ENCODE peak calls at places on chromosomes 3 and 15, in seven cellular contexts. L, O, U, V, E, G and W are unnamed samples. For H3K9me3, the result is how much of the 10 kb centered on the place peaks cover.

GRCh38 chr3:176526194-176526593 is 671.1 kb downstream of the TBL1XR1 start:
- DNase-seq in U (no peak), G (no peak), L (no peak), V (no peak), E (no peak), O (no peak), W (no peak)

GRCh38 chr15:67927501-67928156 is 87.8 kb upstream of the RNU6-1 start:
- DNase-seq in V (no peak), U (peak), E (peak), G (peak), O (peak), L (no peak), W (peak)

GRCh38 chr3:142912440-142913172 is 23.7 kb upstream of the PCOLCE2 start:
- DNase-seq in U (no peak), G (no peak), V (no peak), O (no peak), L (no peak), E (no peak), W (no peak)

GRCh38 chr3:72347819-72348319 is 500.4 kb downstream of the SHQ1 start:
- DNase-seq in G (no peak), L (peak), U (no peak), V (peak), O (peak), E (peak), W (peak)

GRCh38 chr3:70488816-70489215 is 176.4 kb upstream of the MDFIC2 start:
- DNase-seq in O (no peak), G (no peak), L (no peak), V (no peak), U (no peak), E (no peak), W (no peak)

GRCh38 chr3:158819282-158819681 is 17.4 kb downstream of the MFSD1 start:
- DNase-seq in L (no peak), E (no peak), U (no peak), V (no peak), O (no peak), G (no peak), W (no peak)

GRCh38 chr15:70268698-70269251 is 171.1 kb upstream of the TLE3 start:
- DNase-seq in L (no peak), G (no peak), O (no peak), E (no peak), U (no peak), V (no peak), W (peak)

GRCh38 chr3:146747928-146748327 is 142.8 kb upstream of the PLSCR5 start:
- DNase-seq in O (no peak), V (peak), U (peak), L (no peak), E (no peak), G (no peak), W (no peak)

GRCh38 chr3:127475975-127476374 is 114.6 kb downstream of the TPRA1 start:
- DNase-seq in L (no peak), O (no peak), E (no peak), U (no peak), V (no peak), G (no peak), W (no peak)

GRCh38 chr3:9781978-9782575 is 10.2 kb downstream of the TADA3 start:
- DNase-seq in E (no peak), L (no peak), U (no peak), G (no peak), O (no peak), V (no peak), W (no peak)

GRCh38 chr3:45546636-45547201 is 47.8 kb upstream of the LIMD1 start:
- DNase-seq in G (no peak), V (no peak), O (no peak), U (no peak), L (no peak), E (peak), W (no peak)

GRCh38 chr3:114558271-114558670 is 264.4 kb downstream of the TIGIT start:
- DNase-seq in O (no peak), L (no peak), V (no peak), E (no peak), U (peak), G (no peak), W (no peak)

GRCh38 chr3:100954990-100955389 is 38.2 kb downstream of the ABI3BP start:
- DNase-seq in E (no peak), L (peak), U (peak), V (peak), O (peak), G (no peak), W (peak)

GRCh38 chr15:63752075-63752684 is 81.6 kb downstream of the HERC1 start:
- DNase-seq in L (peak), E (peak), O (peak), U (peak), G (no peak), V (peak), W (peak)

GRCh38 chr15:88805031-88805780 is 2.0 kb downstream of the ACAN start:
- DNase-seq in U (no peak), G (no peak), O (no peak), L (no peak), E (peak), V (no peak), W (no peak)

GRCh38 chr3:52259448-52259847 is 13.9 kb downstream of the PPM1M start:
- DNase-seq in O (no peak), G (no peak), E (no peak), V (no peak), L (no peak), U (no peak), W (no peak)

GRCh38 chr3:126536126-126536525 is 12.2 kb downstream of the CHST13 start:
- DNase-seq in G (no peak), O (no peak), U (no peak), L (no peak), V (no peak), E (no peak), W (no peak)

GRCh38 chr3:55951371-55951770 is 464.3 kb upstream of the WNT5A start:
- DNase-seq in U (no peak), E (no peak), O (no peak), V (no peak), L (no peak), G (no peak), W (no peak)

GRCh38 chr3:15629860-15630597 is 28.5 kb downstream of the BTD start:
- DNase-seq in G (peak), L (peak), O (peak), U (peak), V (peak), E (peak), W (peak)

GRCh38 chr3:171225101-171225674 is 198.7 kb upstream of the SLC2A2 start:
- DNase-seq in V (no peak), E (no peak), U (no peak), O (no peak), G (no peak), L (no peak), W (no peak)

GRCh38 chr15:67098768-67099282 is 33.4 kb downstream of the SMAD3 start:
- DNase-seq in O (no peak), L (peak), E (no peak), V (no peak), G (no peak), U (no peak), W (no peak)

GRCh38 chr15:82999905-83000671 is 11.4 kb downstream of the C15orf40 start:
- DNase-seq in E (peak), O (no peak), L (no peak), V (peak), G (no peak), U (peak), W (no peak)

GRCh38 chr15:58441376-58442070 is 9.7 kb downstream of the LIPC start:
- DNase-seq in O (no peak), U (peak), L (no peak), E (no peak), V (peak), G (no peak), W (no peak)

GRCh38 chr3:2247831-2248230 is 149.2 kb downstream of the CNTN4 start:
- DNase-seq in V (no peak), L (no peak), U (no peak), E (no peak), O (no peak), G (no peak), W (no peak)

GRCh38 chr15:42707068-42707467 is 29.9 kb downstream of the CDAN1 start:
- DNase-seq in G (no peak), O (no peak), L (no peak), V (peak), U (peak), E (no peak), W (no peak)

GRCh38 chr15:99413955-99414754 is 151.6 kb upstream of the MEF2A start:
- DNase-seq in E (no peak), O (no peak), G (no peak), U (no peak), L (no peak), V (no peak), W (no peak)

GRCh38 chr3:169811606-169812123 is 1.0 kb upstream of the LRRIQ4 start:
- DNase-seq in E (no peak), G (no peak), V (peak), O (no peak), U (peak), L (peak), W (no peak)

GRCh38 chr3:89955141-89955540 is 847.7 kb downstream of the EPHA3 start:
- DNase-seq in G (no peak), V (no peak), L (no peak), E (no peak), O (no peak), U (no peak), W (no peak)
- H3K9me3 ChIP-seq in G (under half), V (under half), L (under half), E (under half), O (under half), U (under half), W (under half)

GRCh38 chr15:85692873-85693272 is 101.9 kb downstream of the KLHL25 start:
- DNase-seq in U (no peak), V (no peak), L (no peak), E (no peak), O (peak), G (no peak), W (no peak)
- TF ChIP-seq POLR2A in U (no peak), V (no peak), L (no peak), E (no peak), O (peak), G (no peak), W (no peak)

GRCh38 chr15:19973718-19974117 is 567.9 kb downstream of the GOLGA6L6 start:
- DNase-seq in V (no peak), G (no peak), O (no peak), E (no peak), U (no peak), L (no peak), W (no peak)
- H3K9me3 ChIP-seq in V (under half), G (under half), O (under half), E (under half), U (under half), L (under half), W (under half)

GRCh38 chr3:141452045-141452444 is 34.8 kb upstream of the RASA2 start:
- DNase-seq in O (no peak), L (peak), E (no peak), V (peak), G (no peak), U (peak), W (no peak)

GRCh38 chr3:141447391-141447790 is 39.4 kb upstream of the RASA2 start:
- DNase-seq in G (no peak), E (no peak), L (no peak), O (no peak), U (no peak), V (no peak), W (no peak)

GRCh38 chr3:141450727-141451378 is 36.0 kb upstream of the RASA2 start:
- DNase-seq in U (no peak), V (no peak), L (no peak), E (no peak), O (no peak), G (no peak), W (no peak)

GRCh38 chr3:141448606-141449216 is 38.1 kb upstream of the RASA2 start:
- DNase-seq in L (no peak), G (no peak), U (peak), E (no peak), V (peak), O (no peak), W (no peak)

DNA sequence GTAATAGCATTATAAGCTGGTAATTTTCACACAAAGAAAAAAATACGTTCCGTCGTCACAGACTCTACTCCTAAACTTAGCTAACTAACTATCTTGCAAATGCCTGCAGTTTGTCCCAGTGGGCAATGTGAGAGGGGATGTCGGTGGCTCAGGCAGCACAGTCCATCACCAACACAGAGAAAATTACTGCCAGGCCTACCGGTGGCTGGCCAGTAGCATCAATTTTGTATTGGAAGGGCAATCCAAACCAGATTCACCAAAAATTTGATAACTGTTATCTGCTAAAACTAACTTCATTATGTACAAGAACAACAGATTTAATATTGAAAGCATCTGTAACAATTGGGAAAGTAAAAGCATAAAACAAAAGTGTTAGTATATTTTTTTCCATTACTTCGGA is 37.4 kb upstream of the RASA2 start:
- DNase-seq in L (no peak), U (no peak), E (no peak), G (no peak), O (no peak), V (no peak), W (no peak)
- TF ChIP-seq POLR2A in L (no peak), U (no peak), E (no peak), G (no peak), O (no peak), V (no peak), W (no peak)

GRCh38 chr3:26346497-26346896 is 276.1 kb upstream of the LRRC3B start:
- DNase-seq in U (no peak), O (no peak), G (no peak), E (no peak), V (no peak), L (no peak), W (no peak)
- H3K9me3 ChIP-seq in U (under half), O (under half), G (under half), E (under half), V (under half), L (under half), W (under half)